ENCODE peak calls at places on chromosomes 16 and 17, in six cellular contexts. T is NCI-H1694 treated with DMSO at 0.1 percent for 48 hours, N is adrenal gland, O is osteocyte, I is NCI-H1092 treated with DMSO at 0.1 percent for 48 hours, J is T-helper 1 cell. P is an unnamed sample.

GRCh38 chr16:53511084-53511402 is 8.0 kb upstream of the AKTIP start:
- DNase-seq in N (no peak), I (no peak), O (no peak), T (no peak), J (no peak), P (no peak)

GRCh38 chr16:4136229-4136813 is 20.1 kb upstream of the ADCY9 start:
- DNase-seq in O (no peak), I (no peak), T (no peak), J (no peak), N (peak; percentile 13), P (no peak)

GRCh38 chr16:6493555-6493954 is 839.1 kb upstream of the RBFOX1 start:
- DNase-seq in J (no peak), N (no peak), O (no peak), T (no peak), I (no peak), P (no peak)

GRCh38 chr16:76162046-76162445 is 115.2 kb upstream of the CNTNAP4 start:
- DNase-seq in T (no peak), I (no peak), O (no peak), N (no peak), J (no peak), P (no peak)

GRCh38 chr16:22320572-22321339 is 23.5 kb downstream of the POLR3E start:
- DNase-seq in I (no peak), O (peak; percentile 19), J (no peak), N (no peak), T (no peak), P (no peak)

GRCh38 chr17:42286411-42287295 is 1.6 kb upstream of the STAT5A start:
- DNase-seq in T (peak; percentile 25), I (no peak), J (no peak), N (peak; percentile 33), O (peak; percentile 69), P (no peak)

GRCh38 chr17:26809033-26809432 is 484.9 kb upstream of the WSB1 start:
- DNase-seq in J (no peak), T (no peak), O (no peak), N (no peak), I (no peak), P (no peak)

GRCh38 chr17:50268632-50269287 is 5.5 kb upstream of the TMEM92 start:
- DNase-seq in T (no peak), J (no peak), N (no peak), I (no peak), O (no peak), P (no peak)

GRCh38 chr17:28385037-28385797 is 13.7 kb downstream of the SARM1 start:
- DNase-seq in N (no peak), O (no peak), I (no peak), T (no peak), J (no peak), P (no peak)

P was measured in immature natural killer cell.